ENCODE peak calls at places on chromosomes 3 and 15, in four cellular contexts. One of them, this sample, is unnamed.

GRCh38 chr15:94205366-94205765 is 26.0 kb upstream of the MCTP2 start:
- DNase-seq in fibroblast of lung: no peak
- DNase-seq in activated CD4-positive, alpha-beta T cell treated with anti-CD3 and anti-CD28 coated beads, Interleukin-2, amount 10 ng/mL, durations not matched to agents 7 days and 5 days: no peak
- DNase-seq in OCI-LY7: no peak
- DNase-seq in this sample: no peak

GRCh38 chr3:170330366-170330765 is 27.1 kb upstream of the SKIL start:
- DNase-seq in fibroblast of lung: peak; percentile 43
- DNase-seq in activated CD4-positive, alpha-beta T cell treated with anti-CD3 and anti-CD28 coated beads, Interleukin-2, amount 10 ng/mL, durations not matched to agents 7 days and 5 days: no peak
- DNase-seq in OCI-LY7: no peak
- DNase-seq in this sample: no peak

GRCh38 chr3:150733936-150734794 is 28.8 kb downstream of the SIAH2 start:
- DNase-seq in fibroblast of lung: no peak
- DNase-seq in activated CD4-positive, alpha-beta T cell treated with anti-CD3 and anti-CD28 coated beads, Interleukin-2, amount 10 ng/mL, durations not matched to agents 7 days and 5 days: no peak
- DNase-seq in OCI-LY7: no peak
- DNase-seq in this sample: no peak

GRCh38 chr3:27293954-27294353 is 75.2 kb downstream of the NEK10 start:
- DNase-seq in fibroblast of lung: peak; percentile 50
- DNase-seq in activated CD4-positive, alpha-beta T cell treated with anti-CD3 and anti-CD28 coated beads, Interleukin-2, amount 10 ng/mL, durations not matched to agents 7 days and 5 days: no peak
- DNase-seq in OCI-LY7: no peak
- DNase-seq in this sample: no peak

GRCh38 chr15:90860942-90861675 is 7.3 kb upstream of the FURIN start:
- DNase-seq in fibroblast of lung: peak; percentile 38
- DNase-seq in activated CD4-positive, alpha-beta T cell treated with anti-CD3 and anti-CD28 coated beads, Interleukin-2, amount 10 ng/mL, durations not matched to agents 7 days and 5 days: no peak
- DNase-seq in OCI-LY7: no peak
- DNase-seq in this sample: no peak

GRCh38 chr15:39587291-39587909 is 6.5 kb downstream of the THBS1 start:
- DNase-seq in fibroblast of lung: peak; percentile 23
- DNase-seq in activated CD4-positive, alpha-beta T cell treated with anti-CD3 and anti-CD28 coated beads, Interleukin-2, amount 10 ng/mL, durations not matched to agents 7 days and 5 days: no peak
- DNase-seq in OCI-LY7: no peak
- DNase-seq in this sample: no peak

GRCh38 chr3:188728371-188728896 is 443.3 kb upstream of the TPRG1 start:
- DNase-seq in fibroblast of lung: no peak
- DNase-seq in activated CD4-positive, alpha-beta T cell treated with anti-CD3 and anti-CD28 coated beads, Interleukin-2, amount 10 ng/mL, durations not matched to agents 7 days and 5 days: no peak
- DNase-seq in OCI-LY7: no peak
- DNase-seq in this sample: no peak

GRCh38 chr3:36542186-36542585 is 161.9 kb downstream of the STAC start:
- DNase-seq in fibroblast of lung: peak; percentile 0
- DNase-seq in activated CD4-positive, alpha-beta T cell treated with anti-CD3 and anti-CD28 coated beads, Interleukin-2, amount 10 ng/mL, durations not matched to agents 7 days and 5 days: no peak
- DNase-seq in OCI-LY7: no peak
- DNase-seq in this sample: no peak

GRCh38 chr3:100761211-100761921 is 52.1 kb downstream of the TFG start:
- DNase-seq in fibroblast of lung: no peak
- DNase-seq in activated CD4-positive, alpha-beta T cell treated with anti-CD3 and anti-CD28 coated beads, Interleukin-2, amount 10 ng/mL, durations not matched to agents 7 days and 5 days: peak; percentile 17
- DNase-seq in OCI-LY7: peak; percentile 35
- DNase-seq in this sample: no peak

GRCh38 chr15:60091150-60091549 is 87.0 kb downstream of the FOXB1 start:
- DNase-seq in fibroblast of lung: peak; percentile 93
- DNase-seq in activated CD4-positive, alpha-beta T cell treated with anti-CD3 and anti-CD28 coated beads, Interleukin-2, amount 10 ng/mL, durations not matched to agents 7 days and 5 days: no peak
- DNase-seq in OCI-LY7: no peak
- DNase-seq in this sample: no peak

GRCh38 chr3:35408882-35409281 is 230.4 kb upstream of the ARPP21 start:
- DNase-seq in fibroblast of lung: no peak
- DNase-seq in activated CD4-positive, alpha-beta T cell treated with anti-CD3 and anti-CD28 coated beads, Interleukin-2, amount 10 ng/mL, durations not matched to agents 7 days and 5 days: no peak
- DNase-seq in OCI-LY7: no peak
- DNase-seq in this sample: no peak

GRCh38 chr3:160435747-160436146 is 13.8 kb downstream of the TRIM59 start:
- DNase-seq in fibroblast of lung: no peak
- DNase-seq in activated CD4-positive, alpha-beta T cell treated with anti-CD3 and anti-CD28 coated beads, Interleukin-2, amount 10 ng/mL, durations not matched to agents 7 days and 5 days: no peak
- DNase-seq in OCI-LY7: no peak
- DNase-seq in this sample: no peak

GRCh38 chr3:67647390-67647878 is 7.0 kb downstream of the SUCLG2 start:
- DNase-seq in fibroblast of lung: peak; percentile 97
- DNase-seq in activated CD4-positive, alpha-beta T cell treated with anti-CD3 and anti-CD28 coated beads, Interleukin-2, amount 10 ng/mL, durations not matched to agents 7 days and 5 days: no peak
- DNase-seq in OCI-LY7: no peak
- DNase-seq in this sample: no peak

GRCh38 chr3:68256635-68257034 is 602.2 kb upstream of the SUCLG2 start:
- DNase-seq in fibroblast of lung: no peak
- DNase-seq in activated CD4-positive, alpha-beta T cell treated with anti-CD3 and anti-CD28 coated beads, Interleukin-2, amount 10 ng/mL, durations not matched to agents 7 days and 5 days: peak; percentile 26
- DNase-seq in OCI-LY7: peak; percentile 32
- DNase-seq in this sample: no peak

GRCh38 chr3:40939113-40940070 is 259.9 kb upstream of the CTNNB1 start:
- DNase-seq in fibroblast of lung: no peak
- DNase-seq in activated CD4-positive, alpha-beta T cell treated with anti-CD3 and anti-CD28 coated beads, Interleukin-2, amount 10 ng/mL, durations not matched to agents 7 days and 5 days: no peak
- DNase-seq in OCI-LY7: no peak
- DNase-seq in this sample: no peak

GRCh38 chr3:43733459-43734384 is 43.0 kb downstream of the ABHD5 start:
- DNase-seq in fibroblast of lung: peak; percentile 68
- DNase-seq in activated CD4-positive, alpha-beta T cell treated with anti-CD3 and anti-CD28 coated beads, Interleukin-2, amount 10 ng/mL, durations not matched to agents 7 days and 5 days: no peak
- DNase-seq in OCI-LY7: no peak
- DNase-seq in this sample: no peak

GRCh38 chr3:71307884-71308697 is 275.4 kb downstream of the FOXP1 start:
- DNase-seq in fibroblast of lung: peak; percentile 52
- DNase-seq in activated CD4-positive, alpha-beta T cell treated with anti-CD3 and anti-CD28 coated beads, Interleukin-2, amount 10 ng/mL, durations not matched to agents 7 days and 5 days: no peak
- DNase-seq in OCI-LY7: no peak
- DNase-seq in this sample: no peak

This sample was measured in DMS79.